ENCODE peak calls at places on chromosomes 5 and 9, in five cellular contexts. M is GM23248; A is cardiac muscle cell; V is CD4-positive, alpha-beta T cell; Z is IMR-90. Q is an unnamed sample.

GRCh38 chr9:97548379-97548778 is 46.9 kb downstream of the TMOD1 start:
- DNase-seq in M (no peak), V (no peak), Z (no peak), A (no peak), Q (no peak)

GRCh38 chr9:24218656-24219055 is 327.0 kb downstream of the IZUMO3 start:
- DNase-seq in V (no peak), A (no peak), M (no peak), Z (no peak), Q (no peak)

GRCh38 chr9:32472344-32472743 is 53.7 kb downstream of the RIGI start:
- DNase-seq in Z (no peak), M (no peak), A (no peak), V (no peak), Q (no peak)

GRCh38 chr5:8517461-8517860 is 648.5 kb downstream of the MTRR start:
- DNase-seq in V (no peak), Z (peak; percentile 16), M (peak; percentile 5), A (no peak), Q (no peak)

GRCh38 chr9:127707766-127708165 is 978 bp downstream of the CFAP157 start:
- DNase-seq in A (no peak), Z (no peak), V (peak; percentile 25), M (peak; percentile 12), Q (no peak)

GRCh38 chr5:142716963-142717362 is 31.1 kb upstream of the FGF1 start:
- DNase-seq in V (no peak), A (peak; percentile 82), Z (peak; percentile 51), M (peak; percentile 82), Q (peak; percentile 73)

GRCh38 chr9:19162956-19163355 is 35.7 kb upstream of the PLIN2 start:
- DNase-seq in V (no peak), M (peak; percentile 72), A (no peak), Z (no peak), Q (no peak)

GRCh38 chr5:1745190-1745805 is 54.3 kb downstream of the MRPL36 start:
- DNase-seq in Z (no peak), A (no peak), V (no peak), M (no peak), Q (no peak)

GRCh38 chr5:181261320-181262085 is 560 bp upstream of the TRIM52 start:
- DNase-seq in Z (peak; percentile 50), M (peak; percentile 87), A (peak; percentile 81), V (peak; percentile 66), Q (no peak)

GRCh38 chr5:95841914-95842812 is 19.6 kb upstream of the GLRX start:
- DNase-seq in M (peak; percentile 98), A (no peak), V (no peak), Z (peak; percentile 71), Q (no peak)

GRCh38 chr9:21056931-21057330 is 20.8 kb downstream of the IFNB1 start:
- DNase-seq in M (peak; percentile 34), A (no peak), Z (peak; percentile 49), V (no peak), Q (no peak)

GRCh38 chr9:130898552-130898852 is 1.9 kb upstream of the QRFP start:
- DNase-seq in V (no peak), A (no peak), M (no peak), Z (no peak), Q (no peak)

GRCh38 chr9:86176468-86176867 is 77.1 kb upstream of the GOLM1 start:
- DNase-seq in Z (no peak), A (no peak), V (no peak), M (no peak), Q (no peak)

GRCh38 chr9:133763272-133764183 is 25.4 kb upstream of the SARDH start:
- DNase-seq in M (peak; percentile 50), V (no peak), Z (peak; percentile 66), A (no peak), Q (no peak)

GRCh38 chr9:96551403-96551802 is 68.2 kb downstream of the CDC14B start:
- DNase-seq in Z (no peak), A (no peak), M (no peak), V (no peak), Q (no peak)

GRCh38 chr5:180343846-180344327 is 9.2 kb downstream of the GFPT2 start:
- DNase-seq in A (no peak), V (no peak), M (peak; percentile 90), Z (no peak), Q (no peak)

GRCh38 chr5:135492319-135492626 is 40.1 kb upstream of the TIFAB start:
- DNase-seq in A (no peak), Z (no peak), V (no peak), M (no peak), Q (no peak)

GRCh38 chr9:95077053-95077765 is 240.3 kb downstream of the FANCC start:
- DNase-seq in M (no peak), A (no peak), Z (no peak), V (no peak), Q (peak; percentile 45)

GRCh38 chr5:165321912-165322311 is 1816.5 kb downstream of the MAT2B start:
- DNase-seq in M (no peak), Z (peak; percentile 77), V (no peak), A (no peak), Q (no peak)

GRCh38 chr9:134955801-134956200 is 38.1 kb upstream of the FCN1 start:
- DNase-seq in Z (no peak), V (no peak), A (no peak), M (no peak), Q (no peak)

GRCh38 chr9:88816141-88816540 is 175.1 kb upstream of the S1PR3 start:
- DNase-seq in A (no peak), V (no peak), M (peak; percentile 87), Z (peak; percentile 72), Q (no peak)

GRCh38 chr5:85388752-85389151 is 1004.1 kb upstream of the EDIL3 start:
- DNase-seq in A (no peak), Z (no peak), V (no peak), M (no peak), Q (no peak)

GRCh38 chr5:143016777-143017374 is 246.7 kb downstream of the ARHGAP26 start:
- DNase-seq in A (peak; percentile 57), M (peak; percentile 70), Z (peak; percentile 75), V (peak; percentile 14), Q (no peak)

GRCh38 chr9:134833294-134833880 is 47.2 kb upstream of the FCN2 start:
- DNase-seq in V (no peak), Z (no peak), A (no peak), M (no peak), Q (no peak)

DNA sequence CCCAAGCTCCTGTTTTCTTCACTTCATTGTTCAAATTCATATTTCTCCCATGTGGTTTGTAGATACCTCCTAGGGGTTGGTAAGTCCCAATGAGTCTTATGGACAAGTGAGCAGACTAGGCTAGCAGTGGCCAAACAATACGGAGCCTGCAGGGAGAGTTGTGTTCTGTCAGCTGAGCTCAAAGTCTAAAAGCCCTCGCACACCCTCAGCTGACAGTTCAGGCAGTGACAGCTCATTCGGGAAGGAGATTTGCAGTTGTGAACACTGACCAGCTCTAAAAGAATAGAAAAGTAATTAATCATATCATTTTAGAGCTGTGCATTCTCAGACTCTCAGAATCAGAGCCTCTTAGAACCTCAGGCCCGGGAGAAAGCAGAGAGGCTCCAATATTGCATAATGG is 95.1 kb downstream of the SH3TC2 start:
- DNase-seq in Z (no peak), V (no peak), A (peak; percentile 15), M (peak; percentile 41), Q (no peak)
- H3K27ac ChIP-seq in Z (no peak overlapping the region), V (no peak overlapping the region), A (no peak overlapping the region), M (peak overlapping the region; percentile 20), Q (no peak overlapping the region)

GRCh38 chr9:112493738-112494137 is 7.1 kb downstream of the KIAA1958 start:
- DNase-seq in A (no peak), M (peak; percentile 54), Z (no peak), V (no peak), Q (no peak)

GRCh38 chr9:112496074-112496722 is 9.6 kb downstream of the KIAA1958 start:
- DNase-seq in M (no peak), A (no peak), V (no peak), Z (peak; percentile 15), Q (no peak)

GRCh38 chr9:112495614-112496013 is 9.0 kb downstream of the KIAA1958 start:
- DNase-seq in V (no peak), Z (no peak), M (no peak), A (no peak), Q (no peak)

GRCh38 chr9:112489876-112490661 is 3.4 kb downstream of the KIAA1958 start:
- DNase-seq in A (no peak), V (no peak), M (peak; percentile 9), Z (no peak), Q (no peak)

DNA sequence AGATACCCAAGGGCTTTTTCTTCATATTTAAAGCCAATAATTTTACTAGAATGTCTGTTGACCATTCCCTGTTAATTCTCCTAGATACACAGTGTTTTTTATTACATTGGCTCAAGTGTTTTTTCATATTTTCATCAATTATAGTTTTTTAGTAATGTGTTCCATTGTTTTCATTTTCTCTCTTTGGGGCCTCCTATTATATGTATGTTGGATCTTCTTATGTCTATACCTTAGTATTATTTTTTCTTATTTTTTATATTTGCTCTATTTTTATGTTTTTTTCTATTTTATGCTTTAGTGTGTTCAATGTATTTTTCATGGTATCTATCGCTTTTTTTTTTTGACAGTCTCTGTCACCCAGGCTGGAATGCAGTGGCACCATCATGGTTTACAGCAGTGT is 7.5 kb downstream of the KIAA1958 start:
- DNase-seq in V (no peak), Z (no peak), A (no peak), M (peak; percentile 11), Q (no peak)
- H3K27ac ChIP-seq in V (no peak overlapping the region), Z (no peak overlapping the region), A (no peak overlapping the region), M (peak overlapping the region; percentile 10), Q (no peak overlapping the region)

GRCh38 chr5:136892026-136892425 is 526.7 kb upstream of the TRPC7 start:
- DNase-seq in M (no peak), A (no peak), V (no peak), Z (no peak), Q (no peak)
- H3K27ac ChIP-seq in M (no peak overlapping the region), A (no peak overlapping the region), V (no peak overlapping the region), Z (no peak overlapping the region), Q (no peak overlapping the region)

GRCh38 chr5:37212096-37212495 is 37.1 kb downstream of the CPLANE1 start:
- DNase-seq in Z (no peak), M (no peak), V (no peak), A (no peak), Q (no peak)
- H3K27ac ChIP-seq in Z (no peak overlapping the region), M (no peak overlapping the region), V (no peak overlapping the region), A (no peak overlapping the region), Q (no peak overlapping the region)

GRCh38 chr5:72505026-72505425 is 2.2 kb downstream of the ZNF366 start:
- DNase-seq in A (no peak), M (no peak), V (no peak), Z (no peak), Q (no peak)

GRCh38 chr5:72503888-72504491 is 3.2 kb downstream of the ZNF366 start:
- DNase-seq in M (peak; percentile 60), V (no peak), A (no peak), Z (peak; percentile 44), Q (no peak)

GRCh38 chr5:72505539-72505938 is 1.7 kb downstream of the ZNF366 start:
- DNase-seq in Z (no peak), A (no peak), M (no peak), V (no peak), Q (no peak)

GRCh38 chr5:72507360-72508238 is at the start of gene ZNF366:
- DNase-seq in A (peak; percentile 25), Z (peak; percentile 44), M (no peak), V (no peak), Q (no peak)

GRCh38 chr5:72506150-72506549 is 1.1 kb downstream of the ZNF366 start:
- DNase-seq in M (no peak), V (no peak), Z (no peak), A (no peak), Q (no peak)
- H3K27ac ChIP-seq in M (no peak overlapping the region), V (no peak overlapping the region), Z (no peak overlapping the region), A (no peak overlapping the region), Q (peak overlapping the region; percentile 11)